ENCODE peak calls at places on chromosomes 4 and X, in ten cellular contexts. One of them, this sample, is unnamed.

GRCh38 chr4:142883433-142883832 is 37.3 kb upstream of the INPP4B start:
- DNase-seq in bronchial epithelial cell: peak
- DNase-seq in fibroblast of lung: peak
- DNase-seq in fibroblast of mammary gland: peak
- DNase-seq in lower leg skin: no peak
- DNase-seq in heart right ventricle: no peak
- DNase-seq in endothelial cell of umbilical vein: peak
- DNase-seq in IMR-90: peak
- DNase-seq in suprapubic skin: no peak
- DNase-seq in dorsolateral prefrontal cortex: no peak
- DNase-seq in this sample: peak

GRCh38 chr4:152072001-152072485 is 311.2 kb upstream of the GATB start:
- DNase-seq in bronchial epithelial cell: no peak
- DNase-seq in suprapubic skin: no peak
- DNase-seq in IMR-90: peak
- DNase-seq in fibroblast of lung: peak
- DNase-seq in endothelial cell of umbilical vein: no peak
- DNase-seq in lower leg skin: no peak
- DNase-seq in dorsolateral prefrontal cortex: no peak
- DNase-seq in heart right ventricle: peak
- DNase-seq in fibroblast of mammary gland: no peak
- DNase-seq in this sample: no peak

GRCh38 chr4:150588341-150588740 is 6.4 kb downstream of the MAB21L2 start:
- DNase-seq in suprapubic skin: no peak
- DNase-seq in heart right ventricle: no peak
- DNase-seq in IMR-90: no peak
- DNase-seq in fibroblast of lung: no peak
- DNase-seq in lower leg skin: no peak
- DNase-seq in bronchial epithelial cell: no peak
- DNase-seq in dorsolateral prefrontal cortex: no peak
- DNase-seq in endothelial cell of umbilical vein: no peak
- DNase-seq in fibroblast of mammary gland: no peak
- DNase-seq in this sample: no peak

GRCh38 chr4:7622371-7622770 is 187.6 kb upstream of the PSAPL1 start:
- DNase-seq in dorsolateral prefrontal cortex: no peak
- DNase-seq in endothelial cell of umbilical vein: no peak
- DNase-seq in heart right ventricle: no peak
- DNase-seq in bronchial epithelial cell: no peak
- DNase-seq in fibroblast of lung: no peak
- DNase-seq in suprapubic skin: peak
- DNase-seq in IMR-90: no peak
- DNase-seq in fibroblast of mammary gland: no peak
- DNase-seq in lower leg skin: no peak
- DNase-seq in this sample: no peak

GRCh38 chr4:159823743-159824142 is 720.9 kb downstream of the RAPGEF2 start:
- DNase-seq in endothelial cell of umbilical vein: no peak
- DNase-seq in fibroblast of mammary gland: no peak
- DNase-seq in heart right ventricle: no peak
- DNase-seq in dorsolateral prefrontal cortex: no peak
- DNase-seq in suprapubic skin: no peak
- DNase-seq in fibroblast of lung: peak
- DNase-seq in lower leg skin: no peak
- DNase-seq in IMR-90: no peak
- DNase-seq in bronchial epithelial cell: peak
- DNase-seq in this sample: no peak

GRCh38 chr4:6372649-6373525 is 99.5 kb downstream of the PPP2R2C start:
- DNase-seq in endothelial cell of umbilical vein: peak
- DNase-seq in dorsolateral prefrontal cortex: peak
- DNase-seq in lower leg skin: no peak
- DNase-seq in suprapubic skin: no peak
- DNase-seq in heart right ventricle: no peak
- DNase-seq in fibroblast of lung: peak
- DNase-seq in fibroblast of mammary gland: peak
- DNase-seq in IMR-90: peak
- DNase-seq in bronchial epithelial cell: peak
- DNase-seq in this sample: no peak

GRCh38 chr4:180710643-180711337 is 1532.4 kb upstream of the TENM3 start:
- DNase-seq in lower leg skin: no peak
- DNase-seq in heart right ventricle: no peak
- DNase-seq in fibroblast of mammary gland: no peak
- DNase-seq in suprapubic skin: no peak
- DNase-seq in fibroblast of lung: peak
- DNase-seq in dorsolateral prefrontal cortex: no peak
- DNase-seq in endothelial cell of umbilical vein: no peak
- DNase-seq in IMR-90: peak
- DNase-seq in bronchial epithelial cell: no peak
- DNase-seq in this sample: no peak

GRCh38 chr4:53788011-53788410 is 196.7 kb upstream of the LNX1 start:
- DNase-seq in bronchial epithelial cell: no peak
- DNase-seq in fibroblast of lung: no peak
- DNase-seq in endothelial cell of umbilical vein: no peak
- DNase-seq in IMR-90: no peak
- DNase-seq in suprapubic skin: no peak
- DNase-seq in dorsolateral prefrontal cortex: no peak
- DNase-seq in lower leg skin: no peak
- DNase-seq in fibroblast of mammary gland: no peak
- DNase-seq in heart right ventricle: no peak
- DNase-seq in this sample: no peak

GRCh38 chr4:20109395-20109794 is 142.3 kb upstream of the SLIT2 start:
- DNase-seq in lower leg skin: no peak
- DNase-seq in dorsolateral prefrontal cortex: no peak
- DNase-seq in heart right ventricle: no peak
- DNase-seq in suprapubic skin: no peak
- DNase-seq in fibroblast of lung: no peak
- DNase-seq in IMR-90: peak
- DNase-seq in endothelial cell of umbilical vein: peak
- DNase-seq in fibroblast of mammary gland: peak
- DNase-seq in bronchial epithelial cell: peak
- DNase-seq in this sample: no peak

GRCh38 chrX:153944800-153945150 is 332 bp upstream of the RENBP start:
- DNase-seq in dorsolateral prefrontal cortex: no peak
- DNase-seq in fibroblast of lung: no peak
- DNase-seq in heart right ventricle: no peak
- DNase-seq in IMR-90: no peak
- DNase-seq in endothelial cell of umbilical vein: no peak
- DNase-seq in fibroblast of mammary gland: no peak
- DNase-seq in suprapubic skin: no peak
- DNase-seq in lower leg skin: no peak
- DNase-seq in bronchial epithelial cell: no peak
- DNase-seq in this sample: no peak

GRCh38 chrX:153946910-153947769 is 2.7 kb upstream of the RENBP start:
- DNase-seq in bronchial epithelial cell: peak
- DNase-seq in IMR-90: peak
- DNase-seq in fibroblast of mammary gland: peak
- DNase-seq in suprapubic skin: no peak
- DNase-seq in lower leg skin: no peak
- DNase-seq in heart right ventricle: peak
- DNase-seq in dorsolateral prefrontal cortex: peak
- DNase-seq in fibroblast of lung: peak
- DNase-seq in endothelial cell of umbilical vein: peak
- DNase-seq in this sample: no peak

GRCh38 chrX:153945956-153946909 is 1.8 kb upstream of the RENBP start:
- DNase-seq in heart right ventricle: no peak
- DNase-seq in fibroblast of mammary gland: no peak
- DNase-seq in endothelial cell of umbilical vein: no peak
- DNase-seq in suprapubic skin: no peak
- DNase-seq in fibroblast of lung: no peak
- DNase-seq in bronchial epithelial cell: no peak
- DNase-seq in lower leg skin: no peak
- DNase-seq in IMR-90: no peak
- DNase-seq in dorsolateral prefrontal cortex: no peak
- DNase-seq in this sample: no peak

GRCh38 chrX:153941331-153942252 is 2.9 kb downstream of the RENBP start:
- DNase-seq in lower leg skin: no peak
- DNase-seq in heart right ventricle: no peak
- DNase-seq in dorsolateral prefrontal cortex: no peak
- DNase-seq in fibroblast of lung: no peak
- DNase-seq in IMR-90: no peak
- DNase-seq in bronchial epithelial cell: no peak
- DNase-seq in fibroblast of mammary gland: no peak
- DNase-seq in suprapubic skin: no peak
- DNase-seq in endothelial cell of umbilical vein: no peak
- DNase-seq in this sample: no peak

DNA sequence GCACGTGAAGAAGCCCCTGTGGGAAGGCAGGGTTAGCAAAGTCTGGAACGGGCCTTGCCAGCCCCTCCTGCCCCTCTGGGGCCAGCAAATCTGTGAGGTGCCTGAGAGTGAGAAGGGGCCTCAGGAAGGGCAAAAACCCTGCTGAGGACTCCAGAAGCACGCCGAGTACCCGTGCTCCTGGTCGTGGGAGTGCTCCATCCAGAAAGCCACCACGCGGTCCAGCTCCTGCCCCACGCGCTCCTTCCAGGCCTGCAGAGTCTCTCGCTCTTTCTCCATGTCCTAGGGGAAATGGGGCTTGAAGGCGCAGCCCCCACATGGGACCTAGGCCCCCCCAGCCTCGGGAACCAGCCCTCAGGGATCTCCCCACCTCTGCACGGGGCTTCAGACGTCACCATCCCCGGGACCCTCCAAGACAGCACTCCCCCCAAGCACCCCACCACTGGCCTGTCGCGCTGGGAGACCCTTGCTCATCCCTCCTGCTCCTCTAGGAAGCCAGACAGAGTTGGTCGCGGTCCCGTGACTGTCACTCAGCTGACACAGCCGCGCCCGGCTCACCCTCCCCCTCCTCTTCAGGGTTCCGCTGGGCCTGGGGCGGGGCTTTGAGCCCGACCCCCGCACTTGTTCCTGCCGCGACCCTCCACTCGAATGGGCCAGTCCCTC is at the start of gene RENBP:
- DNase-seq in fibroblast of lung: no peak
- DNase-seq in IMR-90: no peak
- DNase-seq in heart right ventricle: peak
- DNase-seq in bronchial epithelial cell: no peak
- DNase-seq in fibroblast of mammary gland: no peak
- DNase-seq in suprapubic skin: no peak
- DNase-seq in endothelial cell of umbilical vein: no peak
- DNase-seq in lower leg skin: peak
- DNase-seq in dorsolateral prefrontal cortex: no peak
- DNase-seq in this sample: no peak
- H3K4me3 ChIP-seq in fibroblast of lung: no peak
- H3K4me3 ChIP-seq in IMR-90: no peak
- H3K4me3 ChIP-seq in heart right ventricle: no peak
- H3K4me3 ChIP-seq in bronchial epithelial cell: peak
- H3K4me3 ChIP-seq in fibroblast of mammary gland: no peak
- H3K4me3 ChIP-seq in suprapubic skin: peak
- H3K4me3 ChIP-seq in endothelial cell of umbilical vein: no peak
- H3K4me3 ChIP-seq in lower leg skin: peak
- H3K4me3 ChIP-seq in dorsolateral prefrontal cortex: peak
- H3K4me3 ChIP-seq in this sample: no peak

GRCh38 chr4:111699163-111699562 is 446.1 kb upstream of the FAM241A start:
- DNase-seq in fibroblast of mammary gland: no peak
- DNase-seq in bronchial epithelial cell: no peak
- DNase-seq in dorsolateral prefrontal cortex: no peak
- DNase-seq in endothelial cell of umbilical vein: no peak
- DNase-seq in lower leg skin: no peak
- DNase-seq in heart right ventricle: no peak
- DNase-seq in suprapubic skin: no peak
- DNase-seq in IMR-90: no peak
- DNase-seq in fibroblast of lung: no peak
- DNase-seq in this sample: no peak
- H3K4me3 ChIP-seq in fibroblast of mammary gland: no peak
- H3K4me3 ChIP-seq in bronchial epithelial cell: no peak
- H3K4me3 ChIP-seq in dorsolateral prefrontal cortex: no peak
- H3K4me3 ChIP-seq in endothelial cell of umbilical vein: no peak
- H3K4me3 ChIP-seq in lower leg skin: no peak
- H3K4me3 ChIP-seq in heart right ventricle: no peak
- H3K4me3 ChIP-seq in suprapubic skin: no peak
- H3K4me3 ChIP-seq in IMR-90: no peak
- H3K4me3 ChIP-seq in fibroblast of lung: no peak
- H3K4me3 ChIP-seq in this sample: no peak

GRCh38 chr4:1874207-1874606 is 3.0 kb downstream of the NSD2 start:
- DNase-seq in fibroblast of mammary gland: no peak
- DNase-seq in fibroblast of lung: no peak
- DNase-seq in heart right ventricle: no peak
- DNase-seq in suprapubic skin: no peak
- DNase-seq in IMR-90: no peak
- DNase-seq in dorsolateral prefrontal cortex: no peak
- DNase-seq in endothelial cell of umbilical vein: no peak
- DNase-seq in lower leg skin: no peak
- DNase-seq in bronchial epithelial cell: no peak
- DNase-seq in this sample: no peak
- H3K4me3 ChIP-seq in fibroblast of mammary gland: no peak
- H3K4me3 ChIP-seq in fibroblast of lung: no peak
- H3K4me3 ChIP-seq in heart right ventricle: no peak
- H3K4me3 ChIP-seq in suprapubic skin: no peak
- H3K4me3 ChIP-seq in IMR-90: no peak
- H3K4me3 ChIP-seq in dorsolateral prefrontal cortex: no peak
- H3K4me3 ChIP-seq in endothelial cell of umbilical vein: no peak
- H3K4me3 ChIP-seq in lower leg skin: no peak
- H3K4me3 ChIP-seq in bronchial epithelial cell: no peak
- H3K4me3 ChIP-seq in this sample: no peak

GRCh38 chrX:120310861-120311631 is at the start of gene TMEM255A:
- DNase-seq in heart right ventricle: no peak
- DNase-seq in suprapubic skin: peak
- DNase-seq in fibroblast of lung: peak
- DNase-seq in bronchial epithelial cell: no peak
- DNase-seq in dorsolateral prefrontal cortex: no peak
- DNase-seq in lower leg skin: peak
- DNase-seq in endothelial cell of umbilical vein: no peak
- DNase-seq in IMR-90: no peak
- DNase-seq in fibroblast of mammary gland: no peak
- DNase-seq in this sample: no peak

GRCh38 chrX:120308558-120308957 is 2.7 kb downstream of the TMEM255A start:
- DNase-seq in dorsolateral prefrontal cortex: no peak
- DNase-seq in fibroblast of lung: no peak
- DNase-seq in endothelial cell of umbilical vein: no peak
- DNase-seq in bronchial epithelial cell: no peak
- DNase-seq in suprapubic skin: no peak
- DNase-seq in fibroblast of mammary gland: no peak
- DNase-seq in IMR-90: no peak
- DNase-seq in lower leg skin: no peak
- DNase-seq in heart right ventricle: no peak
- DNase-seq in this sample: no peak

GRCh38 chrX:120308959-120309872 is 2.0 kb downstream of the TMEM255A start:
- DNase-seq in fibroblast of mammary gland: peak
- DNase-seq in IMR-90: peak
- DNase-seq in lower leg skin: peak
- DNase-seq in fibroblast of lung: peak
- DNase-seq in suprapubic skin: peak
- DNase-seq in dorsolateral prefrontal cortex: no peak
- DNase-seq in bronchial epithelial cell: peak
- DNase-seq in endothelial cell of umbilical vein: peak
- DNase-seq in heart right ventricle: peak
- DNase-seq in this sample: no peak

GRCh38 chrX:120309873-120310730 is 1.2 kb downstream of the TMEM255A start:
- DNase-seq in lower leg skin: no peak
- DNase-seq in heart right ventricle: no peak
- DNase-seq in suprapubic skin: no peak
- DNase-seq in endothelial cell of umbilical vein: no peak
- DNase-seq in fibroblast of mammary gland: no peak
- DNase-seq in IMR-90: no peak
- DNase-seq in fibroblast of lung: peak
- DNase-seq in dorsolateral prefrontal cortex: no peak
- DNase-seq in bronchial epithelial cell: no peak
- DNase-seq in this sample: no peak

DNA sequence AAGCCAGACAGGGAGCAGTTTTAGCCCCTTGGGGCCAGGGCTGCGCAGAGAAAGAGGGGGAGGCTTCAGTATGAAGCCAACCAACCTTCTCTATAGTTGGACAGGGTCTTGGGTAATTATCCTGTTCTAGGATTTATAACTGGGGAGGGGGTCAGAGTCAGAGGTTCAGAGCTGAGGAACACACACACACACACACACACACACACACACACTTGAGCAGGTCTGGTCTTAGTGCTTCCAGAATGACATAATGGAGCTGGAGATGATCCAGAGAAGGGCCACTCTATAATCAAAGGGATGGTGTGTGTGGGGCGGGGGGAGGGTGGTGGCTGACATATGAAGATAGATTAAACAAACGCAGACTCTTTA is 355 bp upstream of the TMEM255A start:
- DNase-seq in bronchial epithelial cell: no peak
- DNase-seq in lower leg skin: no peak
- DNase-seq in IMR-90: no peak
- DNase-seq in fibroblast of lung: peak
- DNase-seq in endothelial cell of umbilical vein: no peak
- DNase-seq in dorsolateral prefrontal cortex: no peak
- DNase-seq in heart right ventricle: no peak
- DNase-seq in fibroblast of mammary gland: no peak
- DNase-seq in suprapubic skin: no peak
- DNase-seq in this sample: no peak
- H3K4me3 ChIP-seq in bronchial epithelial cell: no peak
- H3K4me3 ChIP-seq in lower leg skin: no peak
- H3K4me3 ChIP-seq in IMR-90: no peak
- H3K4me3 ChIP-seq in fibroblast of lung: no peak
- H3K4me3 ChIP-seq in endothelial cell of umbilical vein: no peak
- H3K4me3 ChIP-seq in dorsolateral prefrontal cortex: no peak
- H3K4me3 ChIP-seq in heart right ventricle: no peak
- H3K4me3 ChIP-seq in fibroblast of mammary gland: no peak
- H3K4me3 ChIP-seq in suprapubic skin: no peak
- H3K4me3 ChIP-seq in this sample: no peak

This sample was measured in HFF-Myc.